ENCODE peak calls at places on chromosomes 5 and 9, in nine cellular contexts. V, J, B, W, E, Q, P, Y and K are unnamed samples.

GRCh38 chr5:167072225-167072624 is 1219.2 kb upstream of the WWC1 start:
- DNase-seq in Y (no peak), B (peak), P (no peak), J (no peak), E (no peak), Q (no peak), V (no peak), W (peak), K (no peak)

GRCh38 chr5:80865547-80865946 is 94.6 kb upstream of the RASGRF2 start:
- DNase-seq in J (no peak), W (peak), V (no peak), Q (no peak), P (no peak), Y (no peak), B (peak), E (no peak), K (no peak)

GRCh38 chr5:139492700-139493192 is 10.2 kb upstream of the STING1 start:
- DNase-seq in P (no peak), Y (no peak), Q (no peak), V (no peak), W (peak), E (no peak), B (peak), J (no peak), K (no peak)

GRCh38 chr9:100014846-100015245 is 84.0 kb downstream of the ERP44 start:
- DNase-seq in E (no peak), W (no peak), Q (no peak), B (no peak), P (no peak), V (no peak), Y (no peak), J (no peak), K (no peak)

GRCh38 chr5:150035139-150035893 is 34.8 kb downstream of the HMGXB3 start:
- DNase-seq in W (no peak), J (no peak), V (no peak), E (peak), B (no peak), P (no peak), Y (no peak), Q (no peak), K (no peak)

GRCh38 chr5:149310947-149311675 is 34.2 kb upstream of the GRPEL2 start:
- DNase-seq in Q (no peak), B (peak), J (no peak), W (peak), P (no peak), Y (peak), E (no peak), V (peak), K (no peak)

GRCh38 chr9:97529363-97530076 is 28.1 kb downstream of the TMOD1 start:
- DNase-seq in Q (no peak), E (no peak), Y (no peak), V (peak), B (peak), W (no peak), P (no peak), J (peak), K (no peak)

GRCh38 chr5:115069087-115069968 is 100.4 kb downstream of the TRIM36 start:
- DNase-seq in W (peak), P (peak), Y (peak), V (peak), B (peak), Q (no peak), J (no peak), E (peak), K (peak)

GRCh38 chr5:81239613-81240012 is 6.5 kb downstream of the CKMT2 start:
- DNase-seq in B (no peak), P (no peak), E (no peak), Q (no peak), W (no peak), J (no peak), V (no peak), Y (no peak), K (no peak)

GRCh38 chr5:71680510-71680909 is 38.6 kb upstream of the CARTPT start:
- DNase-seq in J (no peak), E (no peak), Y (no peak), Q (no peak), W (no peak), V (no peak), B (no peak), P (no peak), K (no peak)

GRCh38 chr5:35815089-35815936 is 41.4 kb upstream of the IL7R start:
- DNase-seq in Y (no peak), B (peak), W (no peak), Q (no peak), P (peak), E (peak), V (peak), J (no peak), K (peak)

GRCh38 chr9:126151031-126151670 is 175.5 kb upstream of the MVB12B start:
- DNase-seq in Q (peak), E (no peak), W (no peak), P (no peak), Y (no peak), J (peak), B (peak), V (no peak), K (no peak)

GRCh38 chr5:135269224-135269623 is 129.8 kb downstream of the MACROH2A1 start:
- DNase-seq in P (no peak), B (no peak), Q (no peak), W (no peak), J (no peak), V (no peak), Y (no peak), E (no peak), K (no peak)

GRCh38 chr9:69549310-69550202 is 122.6 kb downstream of the APBA1 start:
- DNase-seq in P (peak), B (peak), W (peak), Q (no peak), E (peak), Y (no peak), V (peak), J (no peak), K (peak)

GRCh38 chr9:35313911-35314310 is 152.1 kb downstream of the UNC13B start:
- DNase-seq in B (peak), P (no peak), E (no peak), J (no peak), W (peak), Y (no peak), V (peak), Q (no peak), K (no peak)

GRCh38 chr9:123642291-123643278 is 286.6 kb downstream of the CRB2 start:
- DNase-seq in P (no peak), E (no peak), B (peak), Y (no peak), V (peak), J (peak), W (peak), Q (no peak), K (no peak)

GRCh38 chr5:163821142-163821541 is 315.7 kb downstream of the MAT2B start:
- DNase-seq in J (no peak), W (no peak), V (no peak), P (no peak), Q (no peak), B (no peak), E (peak), Y (no peak), K (no peak)

GRCh38 chr5:102578362-102578761 is 79.6 kb upstream of the SLCO6A1 start:
- DNase-seq in W (no peak), E (no peak), P (no peak), V (no peak), Y (no peak), Q (no peak), B (no peak), J (no peak), K (no peak)

GRCh38 chr9:79565245-79565644 is 6.5 kb upstream of the TLE4 start:
- DNase-seq in E (peak), P (no peak), W (no peak), Q (no peak), V (peak), Y (no peak), B (no peak), J (no peak), K (no peak)

GRCh38 chr9:137379761-137380161 is 43.2 kb downstream of the EXD3 start:
- DNase-seq in V (no peak), Y (no peak), W (no peak), P (no peak), Q (no peak), B (no peak), E (no peak), J (no peak), K (no peak)

GRCh38 chr5:175746851-175747250 is 89.0 kb downstream of the HRH2 start:
- DNase-seq in V (peak), Q (no peak), Y (no peak), B (peak), P (peak), E (no peak), J (no peak), W (no peak), K (no peak)

GRCh38 chr9:111730937-111731567 is 63.7 kb downstream of the SHOC1 start:
- DNase-seq in V (peak), P (no peak), Q (no peak), B (peak), Y (no peak), W (peak), E (no peak), J (peak), K (no peak)

GRCh38 chr9:29068461-29068860 is 1495.2 kb upstream of the C9orf72 start:
- DNase-seq in W (no peak), V (no peak), J (no peak), Y (no peak), B (no peak), E (no peak), Q (no peak), P (no peak), K (no peak)

GRCh38 chr9:136512651-136513066 is 29.8 kb upstream of the SEC16A start:
- DNase-seq in J (no peak), Y (no peak), W (no peak), E (peak), V (peak), Q (no peak), B (peak), P (no peak), K (no peak)

GRCh38 chr9:34124103-34124502 is 2.4 kb downstream of the DCAF12 start:
- DNase-seq in P (no peak), Y (no peak), W (no peak), E (peak), V (no peak), B (no peak), Q (no peak), J (no peak), K (no peak)

GRCh38 chr5:132556511-132557424 is at the start of gene RAD50:
- DNase-seq in Q (peak), J (peak), V (peak), Y (peak), W (peak), B (peak), P (peak), E (peak), K (peak)

GRCh38 chr5:177557041-177557647 is 2.8 kb upstream of the FAM193B start:
- DNase-seq in B (no peak), E (no peak), Y (peak), W (no peak), V (peak), P (no peak), Q (no peak), J (no peak), K (no peak)

GRCh38 chr5:165579911-165580310 is 2074.5 kb downstream of the MAT2B start:
- DNase-seq in P (no peak), Y (no peak), V (no peak), E (no peak), W (peak), J (no peak), B (peak), Q (no peak), K (no peak)

GRCh38 chr9:75889977-75890540 is 414 bp upstream of the PCSK5 start:
- DNase-seq in J (peak), V (peak), B (peak), W (peak), Y (no peak), P (no peak), E (no peak), Q (no peak), K (no peak)

GRCh38 chr5:78300464-78301045 is 6.1 kb upstream of the AP3B1 start:
- DNase-seq in P (peak), E (peak), J (no peak), W (no peak), B (peak), Q (no peak), V (peak), Y (no peak), K (no peak)

GRCh38 chr5:302951-303350 is 18.6 kb upstream of the AHRR start:
- DNase-seq in E (no peak), V (no peak), B (no peak), W (no peak), Y (no peak), J (no peak), P (no peak), Q (no peak), K (no peak)

GRCh38 chr5:45376463-45376862 is 319.7 kb downstream of the HCN1 start:
- DNase-seq in B (peak), Y (peak), E (no peak), P (no peak), J (no peak), V (no peak), Q (no peak), W (peak), K (no peak)

GRCh38 chr9:109775516-109775915 is 4.5 kb upstream of the PALM2AKAP2 start:
- DNase-seq in W (peak), Q (no peak), B (peak), V (peak), J (no peak), Y (no peak), E (no peak), P (no peak), K (no peak)

GRCh38 chr5:55712023-55712859 is at the start of gene SLC38A9:
- DNase-seq in J (peak), Q (peak), V (peak), E (peak), W (peak), P (peak), Y (peak), B (peak), K (peak)

GRCh38 chr5:55714749-55715148 is 2.6 kb upstream of the SLC38A9 start:
- DNase-seq in W (no peak), E (no peak), Q (no peak), Y (no peak), P (no peak), J (no peak), B (no peak), V (no peak), K (no peak)

GRCh38 chr5:55715519-55716078 is 3.5 kb upstream of the SLC38A9 start:
- DNase-seq in B (no peak), P (no peak), V (no peak), Y (no peak), J (no peak), Q (no peak), E (no peak), W (no peak), K (no peak)

GRCh38 chr5:55713871-55714270 is 1.7 kb upstream of the SLC38A9 start:
- DNase-seq in W (no peak), Q (no peak), J (no peak), Y (no peak), P (no peak), V (no peak), E (no peak), B (no peak), K (no peak)

DNA sequence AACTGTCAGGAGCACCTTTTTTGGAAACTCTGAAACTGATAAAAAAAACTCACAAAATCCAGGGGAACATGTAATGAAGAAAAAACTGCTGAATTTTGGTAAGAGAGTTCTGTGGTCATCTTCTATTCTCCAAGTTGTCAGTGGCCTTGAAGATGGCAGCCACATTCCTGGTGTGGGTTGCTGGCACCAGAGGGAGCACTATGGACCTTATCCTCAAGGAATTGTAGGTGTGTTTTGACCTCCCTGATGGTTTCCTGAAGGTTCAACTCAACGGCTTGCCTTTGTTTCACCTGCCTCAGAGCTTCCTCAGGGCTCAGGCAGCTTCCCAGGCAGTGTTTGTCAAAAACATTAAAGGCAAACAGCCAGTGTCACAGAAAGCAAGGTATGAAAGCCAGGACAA is 2.2 kb upstream of the SLC38A9 start:
- DNase-seq in Q (no peak), W (no peak), J (no peak), B (no peak), V (peak), P (peak), E (no peak), Y (no peak), K (no peak)
- TF ChIP-seq CTCF in Q (no peak), W (no peak), J (no peak), B (no peak), V (peak), P (no peak), E (no peak), Y (peak), K (no peak)

GRCh38 chr5:59722875-59723274 is 170.7 kb downstream of the PDE4D start:
- DNase-seq in Q (no peak), W (peak), Y (no peak), P (no peak), V (peak), E (no peak), J (no peak), B (no peak), K (no peak)

GRCh38 chr5:59721741-59722140 is 171.8 kb downstream of the PDE4D start:
- DNase-seq in W (no peak), V (no peak), P (no peak), Y (no peak), B (no peak), Q (no peak), E (no peak), J (no peak), K (no peak)

GRCh38 chr5:59728356-59728755 is 165.2 kb downstream of the PDE4D start:
- DNase-seq in B (no peak), E (no peak), J (no peak), W (no peak), P (no peak), V (no peak), Q (no peak), Y (no peak), K (peak)

GRCh38 chr5:59725393-59725768 is 168.1 kb downstream of the PDE4D start:
- DNase-seq in Q (no peak), W (no peak), B (no peak), J (no peak), Y (no peak), E (no peak), P (no peak), V (no peak), K (no peak)

GRCh38 chr5:59724482-59725392 is 168.8 kb downstream of the PDE4D start:
- DNase-seq in J (peak), Y (no peak), B (peak), P (peak), E (peak), W (no peak), V (peak), Q (no peak), K (peak)
- TF ChIP-seq CTCF in J (peak), Y (peak), B (peak), P (peak), E (peak), W (peak), V (peak), Q (peak), K (peak)

DNA sequence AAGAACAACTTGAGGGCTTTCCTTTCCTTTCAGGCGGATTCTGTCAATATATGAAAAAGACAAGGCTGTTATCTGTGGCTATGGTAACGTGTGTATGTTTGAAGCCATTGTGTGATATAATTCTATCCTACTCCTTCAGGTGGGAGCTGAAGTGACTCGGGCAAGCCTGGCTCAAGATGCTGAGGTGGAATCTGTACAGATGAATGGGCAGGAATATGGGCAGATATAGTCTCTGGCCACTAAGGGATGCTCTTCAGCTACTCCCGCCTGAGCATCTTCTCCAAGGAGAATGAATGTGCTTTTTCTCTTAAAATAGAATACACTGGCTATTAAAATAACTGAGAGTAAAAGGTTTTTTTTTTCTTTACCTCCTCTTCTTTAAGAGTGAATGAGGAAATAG is 244.8 kb downstream of the ADGRV1 start:
- DNase-seq in J (no peak), Q (no peak), V (no peak), W (no peak), E (no peak), P (no peak), Y (no peak), B (no peak), K (no peak)
- TF ChIP-seq CTCF in J (no peak), Q (no peak), V (no peak), W (no peak), E (no peak), P (no peak), Y (peak), B (no peak), K (no peak)

DNA sequence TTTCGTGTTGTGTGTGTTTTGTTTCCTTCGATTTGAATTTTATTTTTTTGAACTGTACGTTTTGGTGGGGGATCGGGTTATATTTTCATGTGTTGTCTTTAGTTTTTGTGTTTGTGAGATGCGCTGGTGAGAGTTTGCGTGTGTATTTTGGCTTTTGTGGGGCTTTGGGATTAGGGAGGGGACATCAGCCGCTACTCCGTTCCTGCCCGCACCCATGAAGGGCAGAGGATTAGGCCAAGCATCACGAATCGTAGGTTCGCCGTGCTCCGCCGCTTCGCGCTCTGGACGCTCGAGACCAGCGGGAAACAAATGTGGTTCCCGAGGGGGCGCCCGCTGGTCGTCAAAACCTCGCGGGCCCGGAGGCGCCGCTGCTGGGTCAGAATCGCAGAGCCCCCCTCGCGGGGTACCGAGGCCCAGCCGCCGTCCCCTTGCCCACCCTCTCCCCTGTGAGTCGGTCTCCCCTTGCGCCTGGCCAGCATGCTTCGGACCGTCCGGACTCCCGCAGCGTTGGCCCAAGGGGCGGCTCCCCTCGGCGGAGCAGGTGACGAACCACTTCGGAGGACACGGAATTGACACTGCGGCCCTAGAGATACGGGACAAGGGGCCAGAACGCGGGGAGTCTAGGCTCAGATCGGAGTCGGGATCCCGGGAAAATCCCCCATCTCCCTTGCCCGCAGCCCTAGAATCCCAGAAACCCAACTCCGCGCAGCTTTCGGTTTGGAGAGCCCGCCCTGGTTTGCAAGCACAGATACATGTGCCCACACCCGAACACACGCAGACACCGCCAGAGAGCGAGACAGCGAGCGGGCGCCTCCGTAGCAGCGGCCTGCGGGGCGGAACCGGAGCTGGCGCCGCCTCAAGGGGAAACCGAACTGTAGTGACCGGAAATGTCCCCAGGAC is 2.4 kb upstream of the PAX5 start:
- DNase-seq in W (no peak), V (no peak), E (peak), P (no peak), B (peak), Y (no peak), J (no peak), Q (peak), K (peak)
- TF ChIP-seq CTCF in W (no peak), V (no peak), E (peak), P (no peak), B (peak), Y (no peak), J (no peak), Q (no peak), K (no peak)

DNA sequence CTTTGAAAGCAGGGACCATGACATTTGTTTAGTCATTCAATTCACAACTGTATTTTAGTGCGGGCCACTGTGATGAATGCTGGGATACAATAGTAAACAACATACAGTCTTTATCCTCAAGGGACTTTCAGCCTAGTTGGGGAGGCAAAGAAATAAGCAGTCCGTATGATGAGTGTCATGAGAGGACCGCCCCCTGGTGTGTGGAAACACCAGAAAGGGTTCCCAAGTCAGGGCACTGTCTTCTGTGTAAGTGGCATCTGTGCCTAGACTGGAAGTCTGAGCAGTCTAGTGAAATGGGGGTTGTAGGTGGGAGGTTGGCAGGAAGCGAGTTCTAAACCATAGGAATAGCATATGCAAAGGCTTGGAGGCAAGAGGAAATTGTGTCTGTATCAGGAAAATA is 6.8 kb downstream of the C9orf43 start:
- DNase-seq in W (no peak), V (no peak), Y (no peak), P (no peak), Q (no peak), E (peak), B (no peak), J (no peak), K (no peak)
- TF ChIP-seq CTCF in W (no peak), V (peak), Y (no peak), P (peak), Q (no peak), E (peak), B (no peak), J (no peak), K (no peak)

GRCh38 chr9:88590558-88591146 is 55.7 kb downstream of the NXNL2 start:
- DNase-seq in B (no peak), E (peak), V (no peak), J (no peak), Y (no peak), Q (no peak), P (no peak), W (no peak), K (no peak)
- TF ChIP-seq CTCF in B (no peak), E (peak), V (no peak), J (no peak), Y (no peak), Q (no peak), P (peak), W (no peak), K (no peak)